ENCODE peak calls at places on chromosome 1, in four cellular contexts. W is GM12878, P is SK-N-SH, V is H1. F is an unnamed sample.

GRCh38 chr1:33039840-33040239 is 3.2 kb upstream of the AK2 start:
- DNase-seq in W (no peak), P (no peak), V (no peak), F (no peak)

GRCh38 chr1:244970236-244970652 is 105.9 kb upstream of the HNRNPU start:
- DNase-seq in W (no peak), P (peak), V (no peak), F (no peak)

GRCh38 chr1:150259217-150259616 is 1.6 kb downstream of the CA14 start:
- DNase-seq in W (no peak), P (no peak), V (no peak), F (no peak)

GRCh38 chr1:193111641-193112090 is 6.5 kb upstream of the GLRX2 start:
- DNase-seq in W (no peak), P (no peak), V (no peak), F (no peak)

GRCh38 chr1:228087771-228088251 is 5.3 kb downstream of the ARF1 start:
- DNase-seq in W (no peak), P (no peak), V (no peak), F (no peak)

GRCh38 chr1:233057836-233058235 is 107.4 kb downstream of the NTPCR start:
- DNase-seq in W (no peak), P (no peak), V (no peak), F (no peak)

GRCh38 chr1:202844935-202845334 is 34.2 kb downstream of the PCAT6 start:
- DNase-seq in W (no peak), P (no peak), V (no peak), F (no peak)

GRCh38 chr1:47160716-47161115 is 23.5 kb downstream of the CYP4A22 start:
- DNase-seq in W (no peak), P (no peak), V (no peak), F (no peak)

GRCh38 chr1:220962031-220962751 is 82.9 kb downstream of the HLX start:
- DNase-seq in W (no peak), P (no peak), V (no peak), F (no peak)

GRCh38 chr1:32014199-32014936 is 700 bp downstream of the KHDRBS1 start:
- DNase-seq in W (no peak), P (peak), V (no peak), F (peak)

GRCh38 chr1:92096317-92096716 is 16.2 kb downstream of the BTBD8 start:
- DNase-seq in W (no peak), P (no peak), V (no peak), F (no peak)

GRCh38 chr1:95041491-95042165 is 31.1 kb downstream of the ALG14 start:
- DNase-seq in W (no peak), P (peak), V (no peak), F (peak)

DNA sequence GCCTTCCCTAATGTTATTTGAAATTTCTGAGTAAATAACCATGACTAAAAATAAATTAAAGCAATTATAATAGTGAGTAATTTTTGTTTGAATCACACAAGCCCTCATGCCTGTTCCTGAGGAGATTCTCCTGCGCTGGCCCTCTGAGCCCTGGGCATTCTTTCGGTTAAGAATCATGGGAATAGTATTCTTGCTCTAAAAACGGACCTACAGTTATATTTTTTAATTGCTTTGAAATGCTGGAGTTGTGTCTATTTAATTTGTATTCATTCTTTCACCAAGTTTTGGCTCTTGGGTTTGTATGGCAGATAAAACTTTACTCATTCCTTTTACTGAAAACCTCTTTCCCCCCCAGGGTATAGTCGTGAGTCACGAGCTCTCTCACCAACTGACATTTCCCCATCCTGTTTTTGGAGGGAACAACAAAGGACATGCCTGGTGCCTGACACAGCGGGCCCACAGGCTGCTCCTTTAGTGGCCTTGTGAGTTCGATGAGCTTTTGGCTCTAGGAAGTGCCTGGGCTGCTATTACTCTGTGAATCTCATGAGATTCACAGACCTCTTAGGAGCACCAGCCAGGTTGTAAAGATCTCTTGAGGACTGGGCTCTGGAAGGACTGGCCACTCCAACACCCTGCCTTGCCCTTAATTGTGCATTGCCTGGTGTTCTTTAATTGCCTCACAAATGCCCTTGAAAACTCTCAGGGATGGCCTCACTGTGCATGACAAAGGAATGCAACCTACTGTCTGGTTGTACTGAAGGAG is 58.6 kb downstream of the DDR2 start:
- DNase-seq in W (no peak), P (no peak), V (peak), F (no peak)
- TF ChIP-seq JUND in W (no peak), P (peak), V (no peak), F (no peak)

GRCh38 chr1:23544444-23545389 is 13.7 kb upstream of the E2F2 start:
- DNase-seq in W (no peak), P (peak), V (no peak), F (no peak)

GRCh38 chr1:23537296-23537993 is 6.4 kb upstream of the E2F2 start:
- DNase-seq in W (no peak), P (no peak), V (no peak), F (no peak)

GRCh38 chr1:23543707-23544443 is 12.8 kb upstream of the E2F2 start:
- DNase-seq in W (no peak), P (no peak), V (no peak), F (no peak)

DNA sequence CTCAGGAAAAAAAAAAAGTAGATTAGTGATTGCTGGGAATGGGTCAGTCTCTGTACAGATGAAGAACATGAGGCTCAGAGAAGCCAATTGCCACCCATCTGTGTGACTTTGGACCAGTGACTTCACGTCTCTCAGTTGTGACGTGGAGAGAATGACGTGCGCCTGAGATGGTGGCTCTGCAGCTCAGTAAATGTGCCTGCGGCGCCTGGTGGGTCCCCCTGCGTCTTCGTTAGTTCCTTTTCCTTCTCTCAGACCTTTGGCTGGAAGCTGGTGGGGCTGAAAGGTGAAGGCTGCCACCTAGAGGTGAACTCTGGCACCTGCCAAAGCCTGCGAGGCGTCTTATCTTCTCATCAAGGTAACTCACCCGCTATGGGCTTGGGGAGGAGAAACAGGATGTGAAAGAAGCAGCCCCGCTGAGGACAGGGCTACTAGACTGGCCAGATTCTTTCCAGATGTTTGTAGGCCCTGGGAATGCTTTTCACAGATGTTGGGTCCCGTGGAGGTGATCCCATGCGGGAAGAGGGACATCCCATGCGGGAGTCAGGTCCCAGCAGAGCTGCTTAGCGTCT is 8.7 kb upstream of the E2F2 start:
- DNase-seq in W (peak), P (peak), V (peak), F (peak)
- TF ChIP-seq JUND in W (no peak), P (no peak), V (no peak), F (no peak)

GRCh38 chr1:2194319-2194897 is at the start of gene FAAP20:
- DNase-seq in W (no peak), P (peak), V (no peak), F (peak)
- TF ChIP-seq JUND in W (no peak), P (no peak), V (no peak), F (no peak)

GRCh38 chr1:165597883-165598675 is 33.0 kb upstream of the MGST3 start:
- DNase-seq in W (peak), P (peak), V (peak), F (peak)

GRCh38 chr1:165595561-165595960 is 35.5 kb upstream of the MGST3 start:
- DNase-seq in W (no peak), P (no peak), V (no peak), F (no peak)

GRCh38 chr1:165598676-165599059 is 32.4 kb upstream of the MGST3 start:
- DNase-seq in W (no peak), P (no peak), V (no peak), F (no peak)

DNA sequence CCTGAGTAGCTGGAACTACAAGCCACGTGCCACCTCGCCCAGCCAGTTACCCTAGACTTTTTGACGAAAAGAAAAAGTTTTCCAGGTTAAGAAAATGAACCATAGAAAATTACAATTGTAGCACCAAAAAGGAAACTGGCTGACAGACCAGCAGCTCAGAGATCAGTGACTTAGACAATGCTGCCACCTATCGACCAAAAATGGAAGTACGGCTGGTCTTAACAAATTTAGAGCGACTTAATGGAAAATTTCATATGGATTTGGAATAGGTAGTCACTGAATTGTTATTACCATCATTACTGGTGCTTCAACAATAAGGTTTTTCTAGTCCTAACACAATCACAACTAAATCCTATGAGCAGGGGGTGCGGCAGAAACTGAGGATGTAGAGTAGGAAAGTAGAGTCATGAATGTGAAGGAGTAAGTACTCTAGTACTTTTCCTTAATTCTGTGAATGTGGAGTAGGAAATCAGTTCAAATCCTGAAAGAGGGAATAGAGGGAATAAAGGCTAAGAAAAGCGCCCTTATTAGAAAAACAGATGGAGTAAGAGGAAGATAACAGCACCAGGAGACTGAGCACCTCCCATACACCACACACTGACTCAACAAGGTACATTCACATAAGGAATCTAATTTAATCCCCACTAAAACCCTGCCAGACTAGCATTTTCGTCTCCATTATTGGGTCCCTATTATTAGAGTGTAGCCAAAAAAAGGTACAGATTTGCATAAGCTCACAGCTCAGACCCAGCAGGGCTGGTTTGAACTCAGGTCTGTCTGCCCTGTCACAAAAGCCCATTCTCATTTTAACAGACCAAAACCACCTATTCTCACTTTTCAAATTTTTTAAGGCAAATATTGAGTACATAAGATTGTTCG is 37.9 kb upstream of the MGST3 start:
- DNase-seq in W (peak), P (peak), V (no peak), F (peak)
- TF ChIP-seq JUND in W (no peak), P (no peak), V (no peak), F (no peak)

GRCh38 chr1:239222999-239223398 is 163.4 kb upstream of the CHRM3 start:
- DNase-seq in W (no peak), P (no peak), V (no peak), F (no peak)

GRCh38 chr1:239224100-239224499 is 162.3 kb upstream of the CHRM3 start:
- DNase-seq in W (no peak), P (no peak), V (no peak), F (no peak)

GRCh38 chr1:239219679-239220078 is 166.7 kb upstream of the CHRM3 start:
- DNase-seq in W (no peak), P (no peak), V (no peak), F (no peak)

GRCh38 chr1:239218296-239218695 is 168.1 kb upstream of the CHRM3 start:
- DNase-seq in W (no peak), P (no peak), V (no peak), F (no peak)

DNA sequence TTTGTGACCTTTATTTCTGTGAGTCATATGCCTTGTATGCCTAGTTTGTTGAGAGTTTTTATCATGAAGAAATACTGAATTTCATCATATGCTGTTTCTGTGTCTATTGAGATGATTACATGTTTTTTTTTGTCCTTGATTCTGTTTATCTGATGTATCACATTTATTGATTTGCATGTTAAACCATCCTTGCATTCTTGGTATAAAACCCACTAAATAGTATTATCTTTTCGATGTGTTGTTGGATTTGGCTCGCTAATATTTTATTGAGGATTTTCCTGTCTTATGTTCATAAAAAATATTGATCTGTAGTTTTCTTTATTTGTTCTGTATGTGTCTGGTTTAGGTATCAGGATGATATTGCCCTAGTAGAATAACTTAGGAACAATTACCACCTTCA is 164.7 kb upstream of the CHRM3 start:
- DNase-seq in W (no peak), P (no peak), V (no peak), F (no peak)
- TF ChIP-seq JUND in W (no peak), P (no peak), V (no peak), F (no peak)

GRCh38 chr1:2786329-2787162 is 14.9 kb downstream of the TTC34 start:
- DNase-seq in W (no peak), P (peak), V (no peak), F (peak)
- TF ChIP-seq JUND in W (no peak), P (no peak), V (no peak), F (no peak)

F was measured in T47D.